ENCODE peak calls at places on chromosomes 13 and 19, in five cellular contexts. One of them, this sample, is unnamed.

GRCh38 chr19:48644839-48645651 is 942 bp downstream of the CA11 start:
- DNase-seq in breast epithelium: no peak
- DNase-seq in fibroblast of lung: peak; percentile 66
- DNase-seq in right cardiac atrium: peak; percentile 90
- DNase-seq in upper lobe of right lung: peak; percentile 78
- DNase-seq in this sample: no peak

GRCh38 chr13:111877906-111878305 is 189.0 kb upstream of the SOX1 start:
- DNase-seq in breast epithelium: no peak
- DNase-seq in fibroblast of lung: no peak
- DNase-seq in right cardiac atrium: no peak
- DNase-seq in upper lobe of right lung: no peak
- DNase-seq in this sample: no peak

GRCh38 chr19:30701178-30701577 is 329.0 kb downstream of the ZNF536 start:
- DNase-seq in breast epithelium: no peak
- DNase-seq in fibroblast of lung: no peak
- DNase-seq in right cardiac atrium: no peak
- DNase-seq in upper lobe of right lung: no peak
- DNase-seq in this sample: no peak

GRCh38 chr19:57558525-57558924 is 1.1 kb downstream of the ZNF550 start:
- DNase-seq in breast epithelium: no peak
- DNase-seq in fibroblast of lung: peak; percentile 18
- DNase-seq in right cardiac atrium: no peak
- DNase-seq in upper lobe of right lung: no peak
- DNase-seq in this sample: no peak

GRCh38 chr19:58474291-58474996 is 1.7 kb upstream of the ZNF446 start:
- DNase-seq in breast epithelium: no peak
- DNase-seq in fibroblast of lung: peak; percentile 90
- DNase-seq in right cardiac atrium: no peak
- DNase-seq in upper lobe of right lung: no peak
- DNase-seq in this sample: no peak

GRCh38 chr13:77779461-77780272 is 82.2 kb downstream of the SLAIN1 start:
- DNase-seq in breast epithelium: no peak
- DNase-seq in fibroblast of lung: peak; percentile 60
- DNase-seq in right cardiac atrium: no peak
- DNase-seq in upper lobe of right lung: no peak
- DNase-seq in this sample: no peak

GRCh38 chr19:8592231-8593009 is 15.2 kb upstream of the MYO1F start:
- DNase-seq in breast epithelium: peak; percentile 94
- DNase-seq in fibroblast of lung: peak; percentile 92
- DNase-seq in right cardiac atrium: peak; percentile 100
- DNase-seq in upper lobe of right lung: peak; percentile 91
- DNase-seq in this sample: peak; percentile 98

GRCh38 chr13:93309886-93310520 is 83.4 kb downstream of the GPC6 start:
- DNase-seq in breast epithelium: no peak
- DNase-seq in fibroblast of lung: peak; percentile 83
- DNase-seq in right cardiac atrium: no peak
- DNase-seq in upper lobe of right lung: no peak
- DNase-seq in this sample: no peak

GRCh38 chr19:19217110-19217509 is 5.4 kb downstream of the NCAN start:
- DNase-seq in breast epithelium: no peak
- DNase-seq in fibroblast of lung: peak; percentile 20
- DNase-seq in right cardiac atrium: no peak
- DNase-seq in upper lobe of right lung: no peak
- DNase-seq in this sample: no peak

GRCh38 chr13:100797921-100798320 is 123.3 kb upstream of the TMTC4 start:
- DNase-seq in breast epithelium: no peak
- DNase-seq in fibroblast of lung: no peak
- DNase-seq in right cardiac atrium: no peak
- DNase-seq in upper lobe of right lung: no peak
- DNase-seq in this sample: no peak

GRCh38 chr19:44951179-44952159 is 3.7 kb upstream of the CLPTM1 start:
- DNase-seq in breast epithelium: peak; percentile 73
- DNase-seq in fibroblast of lung: peak; percentile 67
- DNase-seq in right cardiac atrium: peak; percentile 69
- DNase-seq in upper lobe of right lung: no peak
- DNase-seq in this sample: peak; percentile 20

GRCh38 chr19:44308011-44308410 is 3.2 kb upstream of the ZNF235 start:
- DNase-seq in breast epithelium: no peak
- DNase-seq in fibroblast of lung: peak; percentile 22
- DNase-seq in right cardiac atrium: no peak
- DNase-seq in upper lobe of right lung: no peak
- DNase-seq in this sample: no peak

GRCh38 chr19:9586764-9587163 is 2.5 kb upstream of the ZNF121 start:
- DNase-seq in breast epithelium: peak; percentile 78
- DNase-seq in fibroblast of lung: peak; percentile 51
- DNase-seq in right cardiac atrium: peak; percentile 71
- DNase-seq in upper lobe of right lung: peak; percentile 67
- DNase-seq in this sample: peak; percentile 2

GRCh38 chr19:49475995-49476880 is 2.2 kb downstream of the FLT3LG start:
- DNase-seq in breast epithelium: no peak
- DNase-seq in fibroblast of lung: no peak
- DNase-seq in right cardiac atrium: peak; percentile 84
- DNase-seq in upper lobe of right lung: no peak
- DNase-seq in this sample: no peak

GRCh38 chr19:20661150-20661819 is at the start of gene ZNF626:
- DNase-seq in breast epithelium: peak; percentile 97
- DNase-seq in fibroblast of lung: peak; percentile 97
- DNase-seq in right cardiac atrium: peak; percentile 99
- DNase-seq in upper lobe of right lung: peak; percentile 93
- DNase-seq in this sample: peak; percentile 98

GRCh38 chr13:72726721-72727416 is 560 bp downstream of the MZT1 start:
- DNase-seq in breast epithelium: no peak
- DNase-seq in fibroblast of lung: peak; percentile 24
- DNase-seq in right cardiac atrium: peak; percentile 76
- DNase-seq in upper lobe of right lung: peak; percentile 78
- DNase-seq in this sample: peak; percentile 4

GRCh38 chr13:75637101-75637774 is 1.1 kb downstream of the LMO7 start:
- DNase-seq in breast epithelium: no peak
- DNase-seq in fibroblast of lung: no peak
- DNase-seq in right cardiac atrium: no peak
- DNase-seq in upper lobe of right lung: no peak
- DNase-seq in this sample: no peak

GRCh38 chr19:14003279-14004051 is 2.7 kb downstream of the RFX1 start:
- DNase-seq in breast epithelium: no peak
- DNase-seq in fibroblast of lung: no peak
- DNase-seq in right cardiac atrium: peak; percentile 27
- DNase-seq in upper lobe of right lung: no peak
- DNase-seq in this sample: no peak

GRCh38 chr19:17327654-17328516 is 6.8 kb downstream of the ANO8 start:
- DNase-seq in breast epithelium: peak; percentile 87
- DNase-seq in fibroblast of lung: no peak
- DNase-seq in right cardiac atrium: peak; percentile 80
- DNase-seq in upper lobe of right lung: peak; percentile 92
- DNase-seq in this sample: no peak

GRCh38 chr19:39277598-39277997 is 9.4 kb downstream of the IFNL2 start:
- DNase-seq in breast epithelium: no peak
- DNase-seq in fibroblast of lung: no peak
- DNase-seq in right cardiac atrium: no peak
- DNase-seq in upper lobe of right lung: peak; percentile 43
- DNase-seq in this sample: no peak

GRCh38 chr19:5338661-5339469 is 1.7 kb downstream of the PTPRS start:
- DNase-seq in breast epithelium: no peak
- DNase-seq in fibroblast of lung: no peak
- DNase-seq in right cardiac atrium: no peak
- DNase-seq in upper lobe of right lung: no peak
- DNase-seq in this sample: no peak

DNA sequence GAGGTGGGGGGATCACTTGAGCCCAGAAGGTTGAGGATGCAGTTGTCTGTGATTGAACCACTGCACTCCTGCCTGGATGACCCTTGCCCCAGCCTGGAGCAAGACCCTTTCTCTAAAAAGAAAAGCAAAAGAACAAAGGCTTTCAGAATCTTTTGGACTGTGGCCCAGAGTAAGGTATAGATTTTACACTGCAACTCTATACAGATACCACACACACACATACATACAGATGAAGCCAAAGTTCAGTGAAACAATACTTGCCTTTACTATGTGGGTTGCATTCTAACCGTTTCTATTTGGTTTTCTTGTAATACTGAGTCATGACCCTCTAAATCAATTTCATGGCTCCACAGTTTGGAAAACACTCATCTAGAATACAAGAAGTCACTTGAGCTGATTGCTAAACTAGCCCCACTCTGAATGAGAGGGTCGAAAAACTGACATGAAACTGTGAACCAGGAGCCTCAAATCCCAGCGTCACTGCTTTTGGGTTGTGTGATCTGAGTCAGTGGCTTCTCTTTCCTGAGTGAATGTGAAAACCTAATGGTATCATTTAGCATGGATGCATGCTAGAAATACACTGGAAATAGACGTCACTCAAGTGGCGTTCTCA is 756.1 kb downstream of the UQCRFS1 start:
- DNase-seq in breast epithelium: no peak
- DNase-seq in fibroblast of lung: no peak
- DNase-seq in right cardiac atrium: no peak
- DNase-seq in upper lobe of right lung: no peak
- DNase-seq in this sample: no peak
- H3K4me1 ChIP-seq in breast epithelium: no peaks in the 10 kb centered on the region
- H3K4me1 ChIP-seq in fibroblast of lung: no peaks in the 10 kb centered on the region
- H3K4me1 ChIP-seq in right cardiac atrium: no peaks in the 10 kb centered on the region
- H3K4me1 ChIP-seq in upper lobe of right lung: no peaks in the 10 kb centered on the region
- H3K4me1 ChIP-seq in this sample: no peaks in the 10 kb centered on the region

GRCh38 chr13:113448885-113449692 is 4.2 kb downstream of the ADPRHL1 start:
- DNase-seq in breast epithelium: peak; percentile 71
- DNase-seq in fibroblast of lung: no peak
- DNase-seq in right cardiac atrium: no peak
- DNase-seq in upper lobe of right lung: peak; percentile 78
- DNase-seq in this sample: no peak

GRCh38 chr13:113448545-113448884 is 4.8 kb downstream of the ADPRHL1 start:
- DNase-seq in breast epithelium: peak; percentile 50
- DNase-seq in fibroblast of lung: no peak
- DNase-seq in right cardiac atrium: peak; percentile 86
- DNase-seq in upper lobe of right lung: peak; percentile 76
- DNase-seq in this sample: no peak

GRCh38 chr13:113447596-113447995 is 5.7 kb downstream of the ADPRHL1 start:
- DNase-seq in breast epithelium: peak; percentile 33
- DNase-seq in fibroblast of lung: no peak
- DNase-seq in right cardiac atrium: no peak
- DNase-seq in upper lobe of right lung: peak; percentile 35
- DNase-seq in this sample: no peak

GRCh38 chr13:113451951-113452421 is 1.3 kb downstream of the ADPRHL1 start:
- DNase-seq in breast epithelium: peak; percentile 47
- DNase-seq in fibroblast of lung: no peak
- DNase-seq in right cardiac atrium: peak; percentile 81
- DNase-seq in upper lobe of right lung: peak; percentile 55
- DNase-seq in this sample: no peak

DNA sequence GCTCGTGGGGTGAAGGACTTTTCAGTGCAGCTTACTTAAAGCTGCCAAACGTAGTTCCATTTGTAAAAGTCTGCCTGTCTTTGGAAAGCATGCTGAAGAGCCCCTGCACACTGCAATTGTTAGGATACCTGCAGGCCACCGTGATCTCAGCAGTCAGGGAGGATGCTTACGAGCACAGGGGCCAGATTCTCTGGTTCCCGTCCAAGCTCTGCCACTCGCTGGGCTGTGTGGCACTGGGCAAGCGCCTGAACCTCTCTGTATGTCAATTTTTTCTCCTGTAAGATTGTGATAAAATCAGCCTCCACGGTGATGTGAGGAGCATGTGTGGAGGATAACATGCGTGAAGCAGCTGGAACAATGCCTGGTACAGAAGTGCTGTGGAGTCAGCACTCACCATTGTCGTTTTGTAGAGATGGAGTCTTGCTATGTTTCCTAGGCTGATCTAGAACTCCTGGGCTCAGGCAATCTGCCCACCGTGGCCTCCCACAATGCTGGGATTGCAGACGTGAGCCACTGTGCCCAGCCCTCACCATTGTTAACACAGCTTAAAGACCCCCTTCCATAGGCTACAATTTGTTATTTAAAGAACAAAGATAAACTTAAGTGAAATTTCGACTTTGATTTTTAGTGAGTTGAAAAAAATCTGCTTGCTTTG is 3.5 kb downstream of the ADPRHL1 start:
- DNase-seq in breast epithelium: peak; percentile 38
- DNase-seq in fibroblast of lung: no peak
- DNase-seq in right cardiac atrium: no peak
- DNase-seq in upper lobe of right lung: no peak
- DNase-seq in this sample: no peak
- H3K27ac ChIP-seq in breast epithelium: peak overlapping the region; percentile 56
- H3K27ac ChIP-seq in fibroblast of lung: no peak overlapping the region
- H3K27ac ChIP-seq in right cardiac atrium: peak overlapping the region; percentile 61
- H3K27ac ChIP-seq in upper lobe of right lung: peak overlapping the region; percentile 75
- H3K27ac ChIP-seq in this sample: no peak overlapping the region

GRCh38 chr19:15369594-15369891 is 10.0 kb downstream of the AKAP8 start:
- DNase-seq in breast epithelium: no peak
- DNase-seq in fibroblast of lung: no peak
- DNase-seq in right cardiac atrium: peak; percentile 50
- DNase-seq in upper lobe of right lung: no peak
- DNase-seq in this sample: no peak
- H3K4me1 ChIP-seq in breast epithelium: peaks cover 2% of the 10 kb centered on the region
- H3K4me1 ChIP-seq in fibroblast of lung: no peaks in the 10 kb centered on the region
- H3K4me1 ChIP-seq in right cardiac atrium: peaks cover 7% of the 10 kb centered on the region
- H3K4me1 ChIP-seq in upper lobe of right lung: peaks cover 7% of the 10 kb centered on the region
- H3K4me1 ChIP-seq in this sample: peaks cover 14% of the 10 kb centered on the region

GRCh38 chr19:54357381-54357780 is 7.3 kb downstream of the LAIR1 start:
- DNase-seq in breast epithelium: no peak
- DNase-seq in fibroblast of lung: no peak
- DNase-seq in right cardiac atrium: no peak
- DNase-seq in upper lobe of right lung: no peak
- DNase-seq in this sample: no peak

GRCh38 chr19:54356444-54357056 is 8.2 kb downstream of the LAIR1 start:
- DNase-seq in breast epithelium: no peak
- DNase-seq in fibroblast of lung: no peak
- DNase-seq in right cardiac atrium: no peak
- DNase-seq in upper lobe of right lung: peak; percentile 25
- DNase-seq in this sample: no peak

GRCh38 chr19:54352546-54352945 is 12.2 kb downstream of the LAIR1 start:
- DNase-seq in breast epithelium: no peak
- DNase-seq in fibroblast of lung: no peak
- DNase-seq in right cardiac atrium: no peak
- DNase-seq in upper lobe of right lung: no peak
- DNase-seq in this sample: no peak

GRCh38 chr19:54355675-54356074 is 9.1 kb downstream of the LAIR1 start:
- DNase-seq in breast epithelium: no peak
- DNase-seq in fibroblast of lung: no peak
- DNase-seq in right cardiac atrium: no peak
- DNase-seq in upper lobe of right lung: no peak
- DNase-seq in this sample: no peak

GRCh38 chr19:54354761-54355160 is 10.0 kb downstream of the LAIR1 start:
- DNase-seq in breast epithelium: no peak
- DNase-seq in fibroblast of lung: no peak
- DNase-seq in right cardiac atrium: no peak
- DNase-seq in upper lobe of right lung: no peak
- DNase-seq in this sample: no peak
- H3K27ac ChIP-seq in breast epithelium: no peak overlapping the region
- H3K27ac ChIP-seq in fibroblast of lung: no peak overlapping the region
- H3K27ac ChIP-seq in right cardiac atrium: no peak overlapping the region
- H3K27ac ChIP-seq in upper lobe of right lung: no peak overlapping the region
- H3K27ac ChIP-seq in this sample: no peak overlapping the region